ENCODE peak calls at places on chromosomes 4 and X, in five cellular contexts. One of them, this sample, is unnamed.

GRCh38 chrX:10677490-10677889 is 57.1 kb upstream of the MID1 start:
- DNase-seq in fibroblast of lung: peak
- DNase-seq in fibroblast of pulmonary artery: peak
- DNase-seq in heart left ventricle: no peak
- DNase-seq in AG04450: no peak
- DNase-seq in this sample: no peak

GRCh38 chrX:119686087-119686639 is 6.8 kb downstream of the SEPTIN6 start:
- DNase-seq in fibroblast of lung: no peak
- DNase-seq in fibroblast of pulmonary artery: no peak
- DNase-seq in heart left ventricle: no peak
- DNase-seq in AG04450: no peak
- DNase-seq in this sample: no peak

GRCh38 chr4:5471206-5471605 is 237.2 kb downstream of the EVC2 start:
- DNase-seq in fibroblast of lung: no peak
- DNase-seq in fibroblast of pulmonary artery: no peak
- DNase-seq in heart left ventricle: no peak
- DNase-seq in AG04450: no peak
- DNase-seq in this sample: no peak

GRCh38 chr4:124111922-124112321 is 600.6 kb downstream of the ANKRD50 start:
- DNase-seq in fibroblast of lung: peak
- DNase-seq in fibroblast of pulmonary artery: peak
- DNase-seq in heart left ventricle: no peak
- DNase-seq in AG04450: peak
- DNase-seq in this sample: peak

GRCh38 chr4:90715242-90715641 is 588.0 kb downstream of the CCSER1 start:
- DNase-seq in fibroblast of lung: no peak
- DNase-seq in fibroblast of pulmonary artery: no peak
- DNase-seq in heart left ventricle: no peak
- DNase-seq in AG04450: no peak
- DNase-seq in this sample: no peak

GRCh38 chr4:26804876-26805275 is 55.8 kb upstream of the STIM2 start:
- DNase-seq in fibroblast of lung: no peak
- DNase-seq in fibroblast of pulmonary artery: no peak
- DNase-seq in heart left ventricle: no peak
- DNase-seq in AG04450: no peak
- DNase-seq in this sample: no peak

GRCh38 chr4:70741872-70742271 is 20.1 kb downstream of the RUFY3 start:
- DNase-seq in fibroblast of lung: peak
- DNase-seq in fibroblast of pulmonary artery: no peak
- DNase-seq in heart left ventricle: no peak
- DNase-seq in AG04450: no peak
- DNase-seq in this sample: no peak

GRCh38 chrX:140799216-140799615 is 89.7 kb downstream of the LINC00632 start:
- DNase-seq in fibroblast of lung: peak
- DNase-seq in fibroblast of pulmonary artery: no peak
- DNase-seq in heart left ventricle: no peak
- DNase-seq in AG04450: no peak
- DNase-seq in this sample: no peak

GRCh38 chr4:17347445-17347844 is 164.4 kb downstream of the QDPR start:
- DNase-seq in fibroblast of lung: peak
- DNase-seq in fibroblast of pulmonary artery: peak
- DNase-seq in heart left ventricle: no peak
- DNase-seq in AG04450: no peak
- DNase-seq in this sample: peak

GRCh38 chr4:143768007-143768591 is 67.6 kb upstream of the FREM3 start:
- DNase-seq in fibroblast of lung: peak
- DNase-seq in fibroblast of pulmonary artery: peak
- DNase-seq in heart left ventricle: no peak
- DNase-seq in AG04450: no peak
- DNase-seq in this sample: no peak

GRCh38 chrX:133490955-133491354 is 75.7 kb upstream of the GPC4 start:
- DNase-seq in fibroblast of lung: no peak
- DNase-seq in fibroblast of pulmonary artery: no peak
- DNase-seq in heart left ventricle: no peak
- DNase-seq in AG04450: no peak
- DNase-seq in this sample: no peak

GRCh38 chrX:7647826-7648225 is 195.1 kb upstream of the VCX start:
- DNase-seq in fibroblast of lung: no peak
- DNase-seq in fibroblast of pulmonary artery: no peak
- DNase-seq in heart left ventricle: no peak
- DNase-seq in AG04450: no peak
- DNase-seq in this sample: no peak

GRCh38 chrX:45172890-45173289 is 27.8 kb downstream of the DIPK2B start:
- DNase-seq in fibroblast of lung: peak
- DNase-seq in fibroblast of pulmonary artery: peak
- DNase-seq in heart left ventricle: no peak
- DNase-seq in AG04450: peak
- DNase-seq in this sample: no peak

GRCh38 chr4:26032142-26032541 is 118.1 kb downstream of the SMIM20 start:
- DNase-seq in fibroblast of lung: peak
- DNase-seq in fibroblast of pulmonary artery: no peak
- DNase-seq in heart left ventricle: no peak
- DNase-seq in AG04450: peak
- DNase-seq in this sample: no peak

GRCh38 chr4:30724217-30724616 is 4.0 kb downstream of the PCDH7 start:
- DNase-seq in fibroblast of lung: peak
- DNase-seq in fibroblast of pulmonary artery: no peak
- DNase-seq in heart left ventricle: no peak
- DNase-seq in AG04450: no peak
- DNase-seq in this sample: no peak

GRCh38 chr4:139749313-139749712 is 83.7 kb downstream of the MGST2 start:
- DNase-seq in fibroblast of lung: peak
- DNase-seq in fibroblast of pulmonary artery: no peak
- DNase-seq in heart left ventricle: no peak
- DNase-seq in AG04450: no peak
- DNase-seq in this sample: no peak

GRCh38 chrX:68801737-68802290 is 27.0 kb upstream of the EFNB1 start:
- DNase-seq in fibroblast of lung: no peak
- DNase-seq in fibroblast of pulmonary artery: no peak
- DNase-seq in heart left ventricle: no peak
- DNase-seq in AG04450: no peak
- DNase-seq in this sample: no peak

GRCh38 chr4:74873545-74874295 is 59.2 kb upstream of the PARM1 start:
- DNase-seq in fibroblast of lung: no peak
- DNase-seq in fibroblast of pulmonary artery: peak
- DNase-seq in heart left ventricle: no peak
- DNase-seq in AG04450: no peak
- DNase-seq in this sample: no peak

GRCh38 chr4:88796545-88796944 is 98.9 kb upstream of the NAP1L5 start:
- DNase-seq in fibroblast of lung: no peak
- DNase-seq in fibroblast of pulmonary artery: no peak
- DNase-seq in heart left ventricle: no peak
- DNase-seq in AG04450: no peak
- DNase-seq in this sample: no peak

GRCh38 chr4:187541666-187542065 is 453.9 kb upstream of the ZFP42 start:
- DNase-seq in fibroblast of lung: no peak
- DNase-seq in fibroblast of pulmonary artery: no peak
- DNase-seq in heart left ventricle: no peak
- DNase-seq in AG04450: no peak
- DNase-seq in this sample: no peak

GRCh38 chr4:30789219-30789671 is 69.1 kb downstream of the PCDH7 start:
- DNase-seq in fibroblast of lung: no peak
- DNase-seq in fibroblast of pulmonary artery: no peak
- DNase-seq in heart left ventricle: no peak
- DNase-seq in AG04450: no peak
- DNase-seq in this sample: no peak

GRCh38 chrX:118730500-118731247 is 3.3 kb downstream of the IL13RA1 start:
- DNase-seq in fibroblast of lung: peak
- DNase-seq in fibroblast of pulmonary artery: peak
- DNase-seq in heart left ventricle: no peak
- DNase-seq in AG04450: no peak
- DNase-seq in this sample: no peak

GRCh38 chr4:40749717-40750460 is at the start of gene NSUN7:
- DNase-seq in fibroblast of lung: peak
- DNase-seq in fibroblast of pulmonary artery: no peak
- DNase-seq in heart left ventricle: no peak
- DNase-seq in AG04450: no peak
- DNase-seq in this sample: peak

GRCh38 chr4:57424231-57424897 is 314.2 kb upstream of the IGFBP7 start:
- DNase-seq in fibroblast of lung: peak
- DNase-seq in fibroblast of pulmonary artery: peak
- DNase-seq in heart left ventricle: no peak
- DNase-seq in AG04450: no peak
- DNase-seq in this sample: no peak

GRCh38 chr4:1572521-1572920 is 111.6 kb downstream of the FAM53A start:
- DNase-seq in fibroblast of lung: no peak
- DNase-seq in fibroblast of pulmonary artery: no peak
- DNase-seq in heart left ventricle: peak
- DNase-seq in AG04450: no peak
- DNase-seq in this sample: no peak

GRCh38 chrX:13112499-13112898 is 68.1 kb upstream of the FAM9C start:
- DNase-seq in fibroblast of lung: no peak
- DNase-seq in fibroblast of pulmonary artery: no peak
- DNase-seq in heart left ventricle: no peak
- DNase-seq in AG04450: no peak
- DNase-seq in this sample: no peak

GRCh38 chr4:16759781-16760459 is 138.5 kb downstream of the LDB2 start:
- DNase-seq in fibroblast of lung: no peak
- DNase-seq in fibroblast of pulmonary artery: no peak
- DNase-seq in heart left ventricle: no peak
- DNase-seq in AG04450: no peak
- DNase-seq in this sample: no peak

GRCh38 chr4:74529284-74530041 is 84.5 kb downstream of the AREG start:
- DNase-seq in fibroblast of lung: no peak
- DNase-seq in fibroblast of pulmonary artery: peak
- DNase-seq in heart left ventricle: no peak
- DNase-seq in AG04450: no peak
- DNase-seq in this sample: no peak

GRCh38 chrX:2928127-2928582 is 984 bp downstream of the ARSD start:
- DNase-seq in fibroblast of lung: peak
- DNase-seq in fibroblast of pulmonary artery: no peak
- DNase-seq in heart left ventricle: peak
- DNase-seq in AG04450: no peak
- DNase-seq in this sample: no peak

GRCh38 chr4:76420901-76421581 is at the start of gene CCDC158:
- DNase-seq in fibroblast of lung: peak
- DNase-seq in fibroblast of pulmonary artery: no peak
- DNase-seq in heart left ventricle: peak
- DNase-seq in AG04450: no peak
- DNase-seq in this sample: no peak

GRCh38 chr4:76430519-76431388 is 4.3 kb upstream of the SHROOM3 start:
- DNase-seq in fibroblast of lung: peak
- DNase-seq in fibroblast of pulmonary artery: peak
- DNase-seq in heart left ventricle: no peak
- DNase-seq in AG04450: peak
- DNase-seq in this sample: no peak

GRCh38 chr4:76420311-76420710 is 630 bp downstream of the CCDC158 start:
- DNase-seq in fibroblast of lung: no peak
- DNase-seq in fibroblast of pulmonary artery: no peak
- DNase-seq in heart left ventricle: peak
- DNase-seq in AG04450: no peak
- DNase-seq in this sample: no peak

GRCh38 chr4:76429636-76430035 is 5.4 kb upstream of the SHROOM3 start:
- DNase-seq in fibroblast of lung: no peak
- DNase-seq in fibroblast of pulmonary artery: no peak
- DNase-seq in heart left ventricle: no peak
- DNase-seq in AG04450: no peak
- DNase-seq in this sample: no peak

DNA sequence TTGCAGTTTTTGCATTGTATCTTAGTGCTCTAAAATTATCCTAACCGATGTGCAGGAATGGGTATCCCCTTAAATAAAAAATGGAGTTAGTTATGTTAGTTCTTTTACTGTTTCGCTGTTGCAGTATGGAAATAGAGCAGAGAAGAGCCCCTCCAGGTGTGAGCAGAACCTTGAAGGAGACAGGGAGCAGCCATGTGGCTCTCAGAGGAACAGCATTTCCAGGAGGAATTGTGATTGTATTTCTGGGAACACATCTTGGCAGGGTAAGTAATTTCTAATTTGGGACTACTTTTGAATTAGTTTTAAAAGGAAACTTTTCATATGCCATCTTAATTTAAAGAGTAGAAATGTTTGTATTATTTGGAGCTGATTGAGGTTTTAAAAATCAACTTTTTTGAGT is 5.3 kb upstream of the CCDC158 start:
- DNase-seq in fibroblast of lung: no peak
- DNase-seq in fibroblast of pulmonary artery: no peak
- DNase-seq in heart left ventricle: no peak
- DNase-seq in AG04450: no peak
- DNase-seq in this sample: no peak
- TF ChIP-seq CTCF in fibroblast of lung: peak
- TF ChIP-seq CTCF in fibroblast of pulmonary artery: peak
- TF ChIP-seq CTCF in heart left ventricle: no peak
- TF ChIP-seq CTCF in AG04450: no peak
- TF ChIP-seq CTCF in this sample: peak

DNA sequence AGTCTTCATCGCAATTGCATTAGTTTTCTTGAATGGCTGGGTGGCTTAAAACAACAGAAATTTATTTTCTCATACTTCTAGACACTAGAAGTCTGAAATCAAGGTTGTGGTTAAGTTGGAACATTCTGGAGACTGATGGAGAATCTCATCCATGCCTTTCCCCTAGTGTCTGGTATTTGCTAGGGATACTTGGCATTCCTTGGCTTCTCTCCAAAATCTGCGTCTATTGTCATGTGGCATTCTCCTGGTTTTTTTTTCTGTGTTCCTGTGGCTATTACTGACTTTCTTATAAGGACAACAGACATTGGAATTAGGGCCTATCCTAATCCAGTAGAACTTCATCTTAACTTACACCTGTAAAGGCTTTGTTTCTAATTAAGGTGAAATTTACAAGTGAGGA is 272.8 kb upstream of the EPHA5 start:
- DNase-seq in fibroblast of lung: peak
- DNase-seq in fibroblast of pulmonary artery: peak
- DNase-seq in heart left ventricle: no peak
- DNase-seq in AG04450: no peak
- DNase-seq in this sample: no peak
- TF ChIP-seq CTCF in fibroblast of lung: no peak
- TF ChIP-seq CTCF in fibroblast of pulmonary artery: peak
- TF ChIP-seq CTCF in heart left ventricle: no peak
- TF ChIP-seq CTCF in AG04450: no peak
- TF ChIP-seq CTCF in this sample: no peak

GRCh38 chr4:47662975-47663374 is 174.9 kb downstream of the CORIN start:
- DNase-seq in fibroblast of lung: no peak
- DNase-seq in fibroblast of pulmonary artery: no peak
- DNase-seq in heart left ventricle: no peak
- DNase-seq in AG04450: no peak
- DNase-seq in this sample: no peak
- TF ChIP-seq CTCF in fibroblast of lung: peak
- TF ChIP-seq CTCF in fibroblast of pulmonary artery: peak
- TF ChIP-seq CTCF in heart left ventricle: peak
- TF ChIP-seq CTCF in AG04450: peak
- TF ChIP-seq CTCF in this sample: peak

GRCh38 chr4:176034936-176035335 is 30.7 kb upstream of the WDR17 start:
- DNase-seq in fibroblast of lung: peak
- DNase-seq in fibroblast of pulmonary artery: no peak
- DNase-seq in heart left ventricle: no peak
- DNase-seq in AG04450: no peak
- DNase-seq in this sample: no peak

GRCh38 chr4:176032454-176032853 is 33.2 kb upstream of the WDR17 start:
- DNase-seq in fibroblast of lung: no peak
- DNase-seq in fibroblast of pulmonary artery: no peak
- DNase-seq in heart left ventricle: no peak
- DNase-seq in AG04450: no peak
- DNase-seq in this sample: no peak

GRCh38 chr4:176036585-176037205 is 28.9 kb upstream of the WDR17 start:
- DNase-seq in fibroblast of lung: no peak
- DNase-seq in fibroblast of pulmonary artery: no peak
- DNase-seq in heart left ventricle: no peak
- DNase-seq in AG04450: no peak
- DNase-seq in this sample: no peak

GRCh38 chr4:176031927-176032326 is 33.7 kb upstream of the WDR17 start:
- DNase-seq in fibroblast of lung: no peak
- DNase-seq in fibroblast of pulmonary artery: no peak
- DNase-seq in heart left ventricle: no peak
- DNase-seq in AG04450: no peak
- DNase-seq in this sample: no peak

GRCh38 chr4:176034498-176034897 is 31.1 kb upstream of the WDR17 start:
- DNase-seq in fibroblast of lung: peak
- DNase-seq in fibroblast of pulmonary artery: peak
- DNase-seq in heart left ventricle: no peak
- DNase-seq in AG04450: peak
- DNase-seq in this sample: no peak
- TF ChIP-seq CTCF in fibroblast of lung: peak
- TF ChIP-seq CTCF in fibroblast of pulmonary artery: peak
- TF ChIP-seq CTCF in heart left ventricle: peak
- TF ChIP-seq CTCF in AG04450: peak
- TF ChIP-seq CTCF in this sample: peak